ENCODE peak calls at places on chromosomes 11 and 22, in five cellular contexts. P is right lobe of liver, L is IMR-90, Y is upper lobe of left lung, C is A549. F is an unnamed sample.

GRCh38 chr11:11349870-11350325 is 3.2 kb downstream of the CSNK2A3 start:
- ATAC-seq in P (peak), L (peak), Y (no peak), C (no peak), F (peak)

GRCh38 chr11:932435-932834 is 6.8 kb downstream of the AP2A2 start:
- ATAC-seq in L (no peak), Y (no peak), P (peak), C (no peak), F (peak)

GRCh38 chr11:120267319-120267718 is 27.4 kb downstream of the POU2F3 start:
- ATAC-seq in L (no peak), P (no peak), C (no peak), Y (no peak), F (no peak)

GRCh38 chr11:35106595-35106994 is 32.4 kb upstream of the CD44 start:
- ATAC-seq in L (no peak), C (no peak), Y (no peak), P (peak), F (no peak)

GRCh38 chr11:43547411-43547718 is 133.2 kb upstream of the HSD17B12 start:
- ATAC-seq in C (peak), P (peak), L (peak), Y (no peak), F (peak)

GRCh38 chr22:44698531-44699421 is 3.2 kb upstream of the PRR5 start:
- ATAC-seq in L (peak), P (no peak), Y (peak), C (no peak), F (peak)

GRCh38 chr11:36693139-36693845 is 95.3 kb upstream of the RAG2 start:
- ATAC-seq in L (no peak), C (no peak), Y (no peak), P (no peak), F (no peak)

GRCh38 chr11:6927030-6927617 is 898 bp downstream of the ZNF215 start:
- ATAC-seq in L (peak), P (peak), Y (peak), C (no peak), F (no peak)

GRCh38 chr11:68579455-68579854 is 104.9 kb upstream of the GAL start:
- ATAC-seq in L (peak), Y (no peak), C (no peak), P (no peak), F (no peak)

GRCh38 chr22:40257979-40258378 is 80.3 kb downstream of the TNRC6B start:
- ATAC-seq in L (peak), C (no peak), P (no peak), Y (no peak), F (no peak)

GRCh38 chr11:43852057-43852636 is 28.5 kb upstream of the ALKBH3 start:
- ATAC-seq in C (peak), L (peak), P (peak), Y (peak), F (no peak)

GRCh38 chr11:76229690-76230240 is 23.5 kb upstream of the WNT11 start:
- ATAC-seq in Y (no peak), C (no peak), L (no peak), P (peak), F (no peak)

GRCh38 chr11:46857666-46858065 is 11.6 kb upstream of the CKAP5 start:
- ATAC-seq in P (peak), C (no peak), L (no peak), Y (no peak), F (no peak)
- TF ChIP-seq POLR2A in P (no peak), C (no peak), L (no peak), Y (no peak), F (no peak)

DNA sequence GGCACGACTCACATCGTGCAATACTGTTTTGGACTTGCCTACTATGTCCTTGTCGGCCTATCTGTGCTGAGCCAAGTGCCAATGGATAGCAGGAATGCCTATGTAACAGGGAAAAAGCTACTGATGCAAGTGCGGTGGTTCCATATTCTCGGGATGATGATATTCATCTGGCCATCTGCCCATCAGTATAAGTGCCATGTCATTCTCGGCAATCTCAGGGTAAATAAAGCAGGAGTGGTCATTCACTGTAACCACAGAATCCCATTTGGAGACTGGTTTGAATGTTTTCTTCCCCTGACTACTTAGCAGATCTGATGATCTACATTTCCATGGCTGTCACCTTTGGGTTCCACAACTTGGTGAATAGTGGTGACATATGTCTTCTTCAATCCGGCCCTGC is 20.1 kb downstream of the OOSP3 start:
- ATAC-seq in C (no peak), Y (no peak), P (no peak), L (no peak), F (no peak)
- H3K27ac ChIP-seq in C (no peak), Y (no peak), P (no peak), L (no peak), F (no peak)

GRCh38 chr22:29768052-29768680 is 997 bp downstream of the UQCR10 start:
- ATAC-seq in C (no peak), P (no peak), L (no peak), Y (no peak), F (no peak)

GRCh38 chr22:29765905-29766631 is 739 bp downstream of the ZMAT5 start:
- ATAC-seq in P (peak), Y (peak), C (peak), L (peak), F (no peak)

GRCh38 chr22:29769723-29770321 is 2.7 kb downstream of the UQCR10 start:
- ATAC-seq in C (no peak), L (no peak), P (no peak), Y (no peak), F (no peak)

GRCh38 chr22:29767289-29768051 is at the start of gene UQCR10:
- ATAC-seq in Y (peak), L (peak), C (peak), P (peak), F (peak)

DNA sequence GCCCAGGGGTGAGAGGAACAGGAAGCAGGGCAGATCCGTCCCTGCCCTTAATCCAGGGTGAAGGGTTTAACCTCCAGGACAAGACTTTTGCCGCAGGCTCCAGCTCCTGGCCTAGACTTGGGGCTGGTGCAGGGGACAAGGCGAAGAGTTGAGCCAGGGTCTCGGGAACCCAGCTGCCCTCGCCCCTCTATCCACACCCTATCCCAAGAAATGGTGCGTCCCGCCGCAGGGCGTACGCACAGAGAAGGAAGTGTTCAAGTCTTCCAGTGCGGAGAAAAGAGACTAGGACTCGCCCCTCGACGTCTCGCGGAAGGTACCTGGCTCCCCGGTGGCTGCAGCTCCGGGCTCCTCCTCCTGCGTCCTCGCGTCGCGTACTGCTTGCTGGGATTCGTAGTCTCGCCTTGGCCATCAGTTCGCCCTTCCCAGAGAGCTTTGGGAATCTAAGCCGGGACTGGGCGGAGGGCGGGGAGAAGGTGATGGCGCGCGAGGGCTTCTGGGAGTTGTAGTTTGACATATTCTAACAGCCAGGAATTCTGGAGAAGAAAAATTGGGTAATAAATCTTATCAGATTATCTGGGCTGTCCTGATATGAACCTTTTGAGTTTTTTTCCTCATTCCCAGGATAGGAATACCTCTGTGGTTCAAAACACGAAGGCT is at the start of gene ZMAT5:
- ATAC-seq in C (peak), L (peak), P (peak), Y (peak), F (peak)
- TF ChIP-seq CTCF in C (no peak), L (no peak), P (no peak), Y (no peak), F (no peak)

GRCh38 chr11:12706531-12707499 is 32.6 kb downstream of the TEAD1 start:
- ATAC-seq in C (no peak), Y (no peak), P (peak), L (no peak), F (no peak)
- TF ChIP-seq POLR2A in C (no peak), Y (no peak), P (no peak), L (no peak), F (no peak)

GRCh38 chr11:46969379-46969778 is 32.8 kb downstream of the CSTPP1 start:
- ATAC-seq in C (no peak), P (no peak), L (no peak), Y (no peak), F (no peak)
- H3K27ac ChIP-seq in C (no peak), P (no peak), L (no peak), Y (no peak), F (no peak)